ENCODE peak calls at places on chromosomes 13 and 19, in six cellular contexts. T is fibroblast of lung, M is transverse colon, G is ascending aorta, Q is brain microvascular endothelial cell, D is left ventricle myocardium inferior. O is an unnamed sample.

GRCh38 chr19:18662972-18663732 is 20.3 kb upstream of the CRTC1 start:
- DNase-seq in M (no peak), D (no peak), Q (no peak), G (no peak), T (no peak), O (no peak)

GRCh38 chr13:26020536-26021290 is 31.1 kb downstream of the SHISA2 start:
- DNase-seq in T (no peak), Q (no peak), D (no peak), G (no peak), M (no peak), O (no peak)

GRCh38 chr19:45115809-45116615 is 23.0 kb downstream of the PPP1R37 start:
- DNase-seq in M (no peak), D (no peak), G (no peak), T (no peak), Q (no peak), O (no peak)

GRCh38 chr19:7861619-7862412 is 12.4 kb downstream of the PRR36 start:
- DNase-seq in Q (no peak), D (no peak), T (no peak), G (no peak), M (no peak), O (no peak)

GRCh38 chr19:18408053-18408476 is 10.6 kb upstream of the LRRC25 start:
- DNase-seq in Q (no peak), G (no peak), T (no peak), D (no peak), M (peak), O (no peak)

GRCh38 chr13:82878536-82878935 is 1003.7 kb downstream of the SLITRK1 start:
- DNase-seq in T (peak), Q (no peak), M (no peak), D (no peak), G (no peak), O (peak)

GRCh38 chr19:48826606-48827020 is 9.7 kb downstream of the HSD17B14 start:
- DNase-seq in Q (no peak), T (no peak), D (no peak), M (peak), G (no peak), O (no peak)

GRCh38 chr19:56837492-56837891 is 3.0 kb downstream of the PEG3 start:
- DNase-seq in D (peak), Q (peak), T (no peak), G (peak), M (peak), O (no peak)

GRCh38 chr13:109818136-109818535 is 31.8 kb upstream of the IRS2 start:
- DNase-seq in D (no peak), T (no peak), Q (no peak), M (no peak), G (no peak), O (no peak)

GRCh38 chr19:48511800-48512503 is at the start of gene LMTK3:
- DNase-seq in M (peak), D (no peak), G (no peak), Q (no peak), T (peak), O (peak)

GRCh38 chr19:50065938-50066337 is 40.1 kb downstream of the ZNF473 start:
- DNase-seq in D (no peak), M (no peak), T (no peak), G (no peak), Q (no peak), O (no peak)

GRCh38 chr19:29091127-29091526 is 121.8 kb downstream of the UQCRFS1 start:
- DNase-seq in G (no peak), Q (no peak), T (no peak), M (no peak), D (no peak), O (no peak)

GRCh38 chr19:49488046-49488862 is 846 bp downstream of the RPL13A start:
- DNase-seq in M (no peak), T (no peak), D (no peak), Q (no peak), G (no peak), O (no peak)

GRCh38 chr19:14147797-14148605 is 11.6 kb upstream of the ASF1B start:
- DNase-seq in D (peak), T (peak), Q (peak), M (peak), G (no peak), O (peak)

GRCh38 chr19:33344611-33345010 is 28.9 kb upstream of the CEBPG start:
- DNase-seq in D (no peak), T (no peak), G (no peak), M (no peak), Q (no peak), O (no peak)

GRCh38 chr19:32456406-32456805 is 50.8 kb downstream of the DPY19L3 start:
- DNase-seq in Q (no peak), T (no peak), D (no peak), M (no peak), G (no peak), O (no peak)

GRCh38 chr19:49554701-49555181 is 25.6 kb downstream of the NOSIP start:
- DNase-seq in Q (no peak), T (no peak), D (no peak), G (no peak), M (peak), O (no peak)

GRCh38 chr19:53883231-53883661 is 1.2 kb downstream of the PRKCG start:
- DNase-seq in G (no peak), Q (no peak), D (no peak), M (no peak), T (no peak), O (no peak)

GRCh38 chr19:52270266-52270885 is 989 bp downstream of the ZNF766 start:
- DNase-seq in G (no peak), T (peak), D (no peak), M (peak), Q (no peak), O (peak)

GRCh38 chr13:62704795-62705329 is 1289.2 kb upstream of the PCDH20 start:
- DNase-seq in M (no peak), D (no peak), T (no peak), G (no peak), Q (no peak), O (no peak)

GRCh38 chr19:583968-584239 is 5.8 kb upstream of the HCN2 start:
- DNase-seq in T (no peak), G (no peak), D (no peak), Q (no peak), M (no peak), O (no peak)

GRCh38 chr19:29467824-29468401 is 57.9 kb upstream of the VSTM2B start:
- DNase-seq in Q (no peak), M (no peak), G (no peak), T (no peak), D (no peak), O (peak)

GRCh38 chr13:37492741-37493514 is 105.6 kb downstream of the POSTN start:
- DNase-seq in D (no peak), M (no peak), G (no peak), T (peak), Q (peak), O (no peak)

GRCh38 chr19:6393982-6394412 is 1.0 kb upstream of the GTF2F1 start:
- DNase-seq in T (no peak), Q (no peak), M (peak), D (no peak), G (no peak), O (no peak)

GRCh38 chr19:23526302-23526701 is 131.0 kb upstream of the ZNF91 start:
- DNase-seq in D (no peak), T (no peak), Q (no peak), G (no peak), M (no peak), O (no peak)

GRCh38 chr19:38173324-38174041 is 50.5 kb downstream of the DPF1 start:
- DNase-seq in M (no peak), Q (no peak), D (peak), T (peak), G (peak), O (peak)

GRCh38 chr13:97386832-97387486 is 47.0 kb upstream of the RAP2A start:
- DNase-seq in G (no peak), T (peak), M (peak), Q (no peak), D (no peak), O (no peak)

GRCh38 chr19:51788936-51789795 is 5.8 kb upstream of the FPR3 start:
- DNase-seq in M (no peak), G (no peak), T (no peak), Q (no peak), D (no peak), O (no peak)

GRCh38 chr13:20873348-20873747 is 29.2 kb downstream of the XPO4 start:
- DNase-seq in G (no peak), M (no peak), D (no peak), Q (no peak), T (peak), O (peak)

GRCh38 chr13:24063281-24063851 is 97.2 kb upstream of the SPATA13 start:
- DNase-seq in D (peak), G (no peak), T (peak), Q (no peak), M (no peak), O (no peak)

GRCh38 chr19:41896581-41896942 is 13.6 kb downstream of the ARHGEF1 start:
- DNase-seq in M (no peak), T (no peak), Q (no peak), D (no peak), G (no peak), O (no peak)

GRCh38 chr13:111900390-111901180 is 166.4 kb upstream of the SOX1 start:
- DNase-seq in G (no peak), Q (no peak), D (no peak), T (no peak), M (no peak), O (no peak)

GRCh38 chr13:111006508-111007031 is 91.7 kb upstream of the ANKRD10 start:
- DNase-seq in M (peak), G (peak), T (peak), Q (peak), D (peak), O (no peak)

GRCh38 chr13:65907656-65908441 is 1322.3 kb downstream of the PCDH9 start:
- DNase-seq in Q (peak), D (no peak), T (peak), M (no peak), G (no peak), O (no peak)

GRCh38 chr19:5289060-5289990 is 51.3 kb downstream of the PTPRS start:
- DNase-seq in T (no peak), D (no peak), M (no peak), Q (no peak), G (no peak), O (no peak)
- TF ChIP-seq CTCF in T (no peak), D (no peak), M (no peak), Q (peak), G (no peak), O (no peak)

GRCh38 chr19:4144666-4145261 is 8.7 kb upstream of the CREB3L3 start:
- DNase-seq in D (no peak), T (peak), G (no peak), Q (no peak), M (peak), O (peak)
- H3K27ac ChIP-seq in D (no peak), T (peak), G (no peak), Q (no peak), M (peak), O (peak)

DNA sequence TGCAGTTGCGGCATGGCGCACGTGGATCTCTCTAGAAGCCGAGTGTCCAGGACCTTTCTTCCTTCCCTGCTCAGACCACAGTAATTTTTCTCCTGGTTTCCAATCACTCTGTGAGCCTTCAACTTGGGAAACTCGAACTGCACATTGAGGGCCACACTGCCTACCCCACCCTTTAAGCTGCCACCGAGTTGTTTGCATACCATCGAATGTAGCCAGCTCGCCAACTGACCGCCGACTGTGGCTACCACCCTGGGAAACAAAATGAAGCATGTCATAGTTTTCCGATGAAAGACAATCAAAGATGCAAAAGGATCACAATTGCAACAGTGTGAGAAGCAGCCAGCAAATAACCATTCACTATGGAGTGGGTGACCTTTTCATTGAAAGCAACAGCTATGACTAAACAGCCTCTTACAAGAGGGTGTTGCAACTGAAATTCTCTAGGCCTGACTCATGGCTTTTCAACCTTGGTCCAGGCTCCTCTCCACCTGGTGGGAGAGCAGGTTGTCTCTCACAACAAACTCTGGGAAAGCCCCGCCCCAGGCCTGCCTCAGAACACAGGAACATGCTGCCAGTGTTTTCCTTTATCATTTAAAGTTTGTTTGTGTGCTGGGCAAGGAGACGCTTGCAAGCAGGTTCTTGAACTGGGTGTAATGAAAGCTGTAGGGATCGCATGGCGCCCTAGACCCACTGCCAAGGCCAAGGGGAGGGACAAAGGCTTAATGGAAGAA is 141.7 kb upstream of the SERP2 start:
- DNase-seq in M (peak), T (peak), D (no peak), Q (peak), G (no peak), O (peak)
- TF ChIP-seq CTCF in M (no peak), T (no peak), D (no peak), Q (peak), G (no peak), O (no peak)

DNA sequence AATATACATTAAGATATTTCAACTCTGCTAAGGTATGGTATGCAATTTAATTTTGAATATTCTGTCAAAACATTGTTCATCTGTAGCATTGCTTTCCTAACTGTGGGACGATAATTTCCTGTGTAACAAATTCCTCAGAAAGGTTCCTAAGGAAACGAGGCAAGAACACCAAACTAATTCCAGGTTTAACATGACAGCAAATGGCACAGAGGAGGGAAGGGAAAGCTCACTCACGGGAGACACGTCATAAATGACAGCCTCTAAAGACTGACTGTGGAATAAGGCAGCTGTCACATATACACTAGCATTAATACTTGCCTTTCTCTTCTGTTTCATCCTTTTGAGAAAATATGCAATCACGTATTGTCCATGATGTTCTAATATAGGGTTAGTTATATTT is 380.6 kb downstream of the LIG4 start:
- DNase-seq in G (no peak), Q (peak), D (no peak), M (no peak), T (peak), O (no peak)
- H3K27ac ChIP-seq in G (no peak), Q (no peak), D (no peak), M (no peak), T (no peak), O (no peak)

GRCh38 chr13:102089177-102089576 is 312.7 kb downstream of the FGF14 start:
- DNase-seq in T (no peak), G (no peak), D (no peak), M (no peak), Q (no peak), O (no peak)
- TF ChIP-seq CTCF in T (peak), G (peak), D (peak), M (no peak), Q (no peak), O (peak)

DNA sequence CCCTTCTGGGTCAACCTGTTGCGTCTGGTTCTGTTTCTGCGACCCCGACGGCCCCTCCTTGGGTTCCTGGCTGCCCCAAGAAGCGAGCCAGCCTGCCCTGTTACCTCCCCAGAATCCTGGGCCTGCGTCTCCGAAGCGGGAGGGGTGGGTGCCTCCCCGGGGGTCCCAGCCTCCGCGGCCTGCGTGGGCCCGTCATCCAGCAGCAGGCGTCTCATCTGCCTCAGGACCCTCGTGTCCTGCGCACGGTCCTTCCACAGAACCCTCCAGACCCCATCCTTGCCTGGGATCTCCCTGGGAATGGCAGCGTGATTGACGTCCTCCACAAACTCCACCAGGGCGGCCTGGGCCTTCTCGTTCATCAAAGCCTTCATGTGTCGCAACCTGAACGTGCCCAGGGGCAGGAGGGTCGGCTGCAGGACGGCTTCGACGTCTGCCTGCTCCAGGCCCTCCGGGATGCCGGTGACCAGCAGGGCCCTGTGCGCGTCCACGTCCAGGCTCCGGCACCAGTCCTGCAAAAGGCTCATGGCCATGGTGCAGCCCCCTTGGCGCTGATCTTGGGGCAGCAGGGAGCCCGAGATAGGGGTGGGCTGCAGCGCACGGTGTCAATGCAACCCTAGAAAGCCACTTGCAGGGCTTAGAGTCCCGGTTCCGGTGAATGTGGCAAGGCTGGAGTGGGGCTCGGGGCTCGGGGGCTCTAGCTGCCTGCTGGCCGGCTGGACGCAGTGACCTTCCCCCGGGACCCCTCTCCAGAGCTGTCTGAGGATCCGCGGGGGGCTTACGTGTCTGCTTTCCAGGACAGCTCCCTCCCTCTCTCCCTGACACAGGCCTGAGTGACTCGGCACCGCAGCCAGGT is 505 bp downstream of the PNMA8B start:
- DNase-seq in G (no peak), Q (no peak), D (no peak), M (no peak), T (no peak), O (no peak)
- H3K27ac ChIP-seq in G (no peak), Q (no peak), D (peak), M (no peak), T (no peak), O (no peak)

GRCh38 chr13:103238441-103238840 is 172.2 kb upstream of the SLC10A2 start:
- DNase-seq in D (no peak), T (no peak), M (no peak), Q (no peak), G (no peak), O (no peak)

GRCh38 chr13:103236213-103236612 is 170.0 kb upstream of the SLC10A2 start:
- DNase-seq in D (no peak), T (no peak), M (no peak), G (no peak), Q (peak), O (no peak)
- TF ChIP-seq CTCF in D (no peak), T (peak), M (no peak), G (no peak), Q (peak), O (no peak)

GRCh38 chr19:10601999-10602329 is 14.9 kb upstream of the AP1M2 start:
- DNase-seq in D (no peak), G (no peak), T (no peak), M (no peak), Q (no peak), O (no peak)
- H3K27ac ChIP-seq in D (peak), G (no peak), T (no peak), M (peak), Q (no peak), O (peak)

GRCh38 chr19:13087295-13087694 is 15.4 kb downstream of the LYL1 start:
- DNase-seq in M (no peak), D (no peak), T (no peak), Q (no peak), G (no peak), O (no peak)

GRCh38 chr19:13089857-13090507 is 12.7 kb downstream of the LYL1 start:
- DNase-seq in G (no peak), D (no peak), T (no peak), Q (no peak), M (no peak), O (no peak)

GRCh38 chr19:13089139-13089856 is 13.4 kb downstream of the LYL1 start:
- DNase-seq in D (no peak), Q (no peak), G (no peak), T (no peak), M (no peak), O (peak)

GRCh38 chr19:13086341-13086740 is 16.3 kb downstream of the LYL1 start:
- DNase-seq in M (no peak), T (no peak), D (no peak), G (no peak), Q (no peak), O (no peak)

GRCh38 chr19:13087795-13088537 is 14.7 kb downstream of the LYL1 start:
- DNase-seq in M (no peak), D (no peak), G (no peak), Q (no peak), T (no peak), O (no peak)
- TF ChIP-seq CTCF in M (no peak), D (no peak), G (no peak), Q (no peak), T (no peak), O (no peak)

O was measured in RWPE1.